ENCODE peak calls at places on chromosomes 16 and 17, in eight cellular contexts. V is skeletal muscle cell; N is cardiac fibroblast; W is fibroblast of the conjunctiva; Z is stimulated activated CD8-positive, alpha-beta memory T cell treated with anti-CD3 and anti-CD28 coated beads, Interleukin-12 subunit alpha, Interleukin-12 subunit beta, amount 100 ng/mL, for 1 hour; J is LHCN-M2; L is lower leg skin; T is activated CD8-positive, alpha-beta memory T cell treated with anti-CD3 and anti-CD28 coated beads, Interleukin-2, amount 50 U/mL, for 4 hours. F is an unnamed sample.

GRCh38 chr17:73343168-73343634 is 31.4 kb upstream of the CDC42EP4 start:
- DNase-seq in V (peak; percentile 67), N (peak; percentile 85), W (peak; percentile 92), Z (no peak), J (peak; percentile 78), L (no peak), T (no peak), F (peak; percentile 85)

GRCh38 chr17:30961213-30962188 is 9.3 kb upstream of the RNF135 start:
- DNase-seq in V (no peak), N (peak; percentile 56), W (no peak), Z (no peak), J (no peak), L (peak; percentile 62), T (no peak), F (no peak)

GRCh38 chr16:28110977-28111376 is 47.5 kb upstream of the GSG1L start:
- DNase-seq in V (no peak), N (no peak), W (no peak), Z (no peak), J (no peak), L (no peak), T (no peak), F (no peak)

GRCh38 chr16:48022496-48022895 is 133.3 kb downstream of the ABCC12 start:
- DNase-seq in V (no peak), N (no peak), W (no peak), Z (no peak), J (no peak), L (no peak), T (no peak), F (no peak)

GRCh38 chr16:53711390-53711789 is 7.4 kb downstream of the FTO start:
- DNase-seq in V (no peak), N (peak; percentile 13), W (no peak), Z (no peak), J (no peak), L (no peak), T (no peak), F (no peak)

GRCh38 chr17:50329716-50330115 is 16.2 kb upstream of the XYLT2 start:
- DNase-seq in V (no peak), N (no peak), W (no peak), Z (no peak), J (no peak), L (no peak), T (no peak), F (no peak)

GRCh38 chr16:50538411-50539052 is 9.7 kb upstream of the NKD1 start:
- DNase-seq in V (no peak), N (no peak), W (no peak), Z (no peak), J (no peak), L (peak; percentile 75), T (no peak), F (no peak)

GRCh38 chr17:78669975-78670518 is 92.9 kb upstream of the DNAH17 start:
- DNase-seq in V (no peak), N (no peak), W (no peak), Z (no peak), J (no peak), L (no peak), T (no peak), F (no peak)

GRCh38 chr17:43958953-43959352 is 5.2 kb upstream of the PYY start:
- DNase-seq in V (no peak), N (peak; percentile 74), W (no peak), Z (no peak), J (peak; percentile 76), L (no peak), T (no peak), F (no peak)

GRCh38 chr17:83012161-83012800 is 67.1 kb upstream of the METRNL start:
- DNase-seq in V (no peak), N (no peak), W (no peak), Z (no peak), J (no peak), L (no peak), T (no peak), F (no peak)

GRCh38 chr16:70725024-70725911 is 39.4 kb upstream of the MTSS2 start:
- DNase-seq in V (no peak), N (no peak), W (no peak), Z (no peak), J (no peak), L (no peak), T (no peak), F (no peak)

F was measured in NCI-H1436.